ENCODE peak calls at places on chromosomes 5 and 9, in eight cellular contexts. G, P, B, Q, V, X, W and E are unnamed samples.
A peak's percentile ranks its signal among the peaks of the same experiment; 100 is the strongest.

GRCh38 chr5:65037845-65038815 is 269.4 kb downstream of the CWC27 start:
- DNase-seq in G (no peak), P (no peak), B (no peak), Q (no peak), V (peak; percentile 41), X (no peak), W (no peak), E (no peak)

GRCh38 chr9:113298924-113299770 is 4.0 kb downstream of the RNF183 start:
- DNase-seq in G (no peak), P (no peak), B (no peak), Q (no peak), V (no peak), X (no peak), W (no peak), E (no peak)

GRCh38 chr5:72434781-72435437 is 72.3 kb downstream of the ZNF366 start:
- DNase-seq in G (no peak), P (no peak), B (no peak), Q (no peak), V (no peak), X (no peak), W (no peak), E (no peak)

GRCh38 chr9:33952066-33952465 is 96.6 kb downstream of the UBAP2 start:
- DNase-seq in G (no peak), P (no peak), B (no peak), Q (no peak), V (no peak), X (no peak), W (no peak), E (no peak)

GRCh38 chr9:38110476-38110875 is 41.4 kb upstream of the SHB start:
- DNase-seq in G (no peak), P (no peak), B (peak; percentile 7), Q (no peak), V (no peak), X (no peak), W (no peak), E (no peak)

GRCh38 chr5:128494516-128494915 is 43.5 kb downstream of the FBN2 start:
- DNase-seq in G (no peak), P (no peak), B (no peak), Q (no peak), V (no peak), X (peak; percentile 1), W (no peak), E (no peak)

GRCh38 chr9:86135374-86135773 is 36.0 kb upstream of the GOLM1 start:
- DNase-seq in G (no peak), P (no peak), B (peak; percentile 55), Q (no peak), V (no peak), X (no peak), W (no peak), E (no peak)

GRCh38 chr5:73820321-73820720 is 194.3 kb downstream of the ARHGEF28 start:
- DNase-seq in G (no peak), P (no peak), B (no peak), Q (no peak), V (no peak), X (no peak), W (no peak), E (no peak)

GRCh38 chr9:26261503-26262330 is 583.5 kb upstream of the TUSC1 start:
- DNase-seq in G (no peak), P (no peak), B (no peak), Q (no peak), V (no peak), X (no peak), W (no peak), E (no peak)

DNA sequence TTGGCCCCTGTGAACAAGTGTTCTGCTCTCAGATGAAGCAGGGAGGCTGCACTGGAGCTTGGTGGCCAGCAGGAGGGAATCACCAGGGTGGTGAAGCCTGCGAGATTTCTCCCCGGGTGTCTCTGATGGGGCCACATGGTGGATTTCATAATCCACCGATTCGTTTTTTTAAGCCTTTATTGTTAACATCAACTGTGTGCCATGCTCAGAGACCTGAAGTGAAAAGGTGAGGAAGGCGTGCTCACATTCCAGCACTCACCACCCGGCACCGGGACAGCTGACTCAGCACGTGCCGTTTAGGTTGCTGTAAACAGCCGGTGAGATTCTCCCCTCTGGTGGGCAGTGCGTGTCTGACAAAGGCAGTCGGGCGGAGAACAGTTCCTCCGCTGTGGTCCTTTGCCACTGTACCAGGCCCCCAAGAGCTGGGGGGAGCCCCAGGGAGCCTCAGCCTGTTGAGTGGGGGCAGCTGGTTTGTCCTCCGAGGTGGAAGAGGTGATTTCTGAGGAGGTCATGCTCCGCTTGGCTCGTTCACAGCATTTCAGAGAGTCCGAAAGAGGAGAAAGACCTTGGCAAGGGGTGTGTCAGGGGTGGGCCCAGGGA is 12.7 kb upstream of the AHRR start:
- DNase-seq in G (no peak), P (no peak), B (peak; percentile 62), Q (no peak), V (peak; percentile 47), X (peak; percentile 39), W (no peak), E (peak; percentile 89)
- TF ChIP-seq CTCF in G (no peak), P (no peak), B (peak; percentile 32), Q (no peak), V (no peak), X (peak; percentile 16), W (no peak), E (peak; percentile 50)

DNA sequence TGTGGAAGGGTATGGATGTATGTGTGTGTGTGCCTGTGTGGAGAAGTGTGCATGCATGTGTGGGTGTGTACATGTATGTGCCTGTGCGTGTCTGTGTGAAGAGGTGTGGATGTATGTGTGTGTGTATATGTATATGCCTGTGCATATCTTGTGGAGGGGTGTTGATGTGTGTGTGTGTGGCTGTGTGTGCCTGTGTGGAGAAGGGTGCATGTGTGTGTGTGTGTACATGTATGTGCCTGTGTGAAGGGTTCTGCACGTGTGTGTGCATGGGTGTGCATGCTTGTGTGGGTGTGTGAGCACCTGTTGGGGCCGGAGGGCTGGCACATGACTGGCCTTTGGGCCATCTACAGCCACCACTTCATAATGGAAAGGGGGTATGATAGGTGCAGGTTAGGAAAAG is 291.4 kb downstream of the IRX2 start:
- DNase-seq in G (no peak), P (no peak), B (no peak), Q (no peak), V (no peak), X (no peak), W (no peak), E (no peak)
- H3K9me3 ChIP-seq in G (no peaks in the 10 kb centered on the region), P (no peaks in the 10 kb centered on the region), B (no peaks in the 10 kb centered on the region), Q (no peaks in the 10 kb centered on the region), V (no peaks in the 10 kb centered on the region), X (no peaks in the 10 kb centered on the region), W (no peaks in the 10 kb centered on the region), E (peaks cover 3% of the 10 kb centered on the region)

DNA sequence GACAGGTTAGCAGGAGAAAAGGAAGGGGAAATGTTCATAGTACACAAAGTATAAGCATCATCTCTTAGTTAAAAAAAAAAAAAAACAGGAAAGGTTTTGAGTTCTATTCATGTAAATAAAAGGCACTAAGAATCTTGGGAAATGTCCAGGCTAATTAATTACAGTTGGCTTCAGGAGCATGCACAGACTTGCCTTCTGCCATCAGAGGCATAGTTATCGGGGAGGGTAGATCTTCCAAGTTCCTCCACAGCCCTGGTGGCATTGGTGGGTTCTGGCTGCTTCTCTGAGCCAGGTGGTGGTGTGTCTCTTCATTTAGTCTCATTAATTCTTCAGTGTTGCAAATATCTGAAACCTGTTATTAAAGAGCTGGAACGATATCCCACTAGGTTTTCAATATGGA is 85.2 kb downstream of the TMEM252 start:
- DNase-seq in G (no peak), P (no peak), B (no peak), Q (no peak), V (no peak), X (no peak), W (no peak), E (no peak)
- H3K27ac ChIP-seq in G (no peak overlapping the region), P (no peak overlapping the region), B (peak overlapping the region; percentile 54), Q (no peak overlapping the region), V (peak overlapping the region; percentile 5), X (no peak overlapping the region), W (no peak overlapping the region), E (no peak overlapping the region)

GRCh38 chr5:196350-196749 is 5.1 kb downstream of the LRRC14B start:
- DNase-seq in G (no peak), P (peak; percentile 9), B (no peak), Q (no peak), V (no peak), X (no peak), W (no peak), E (no peak)

GRCh38 chr5:194603-195209 is 3.4 kb downstream of the LRRC14B start:
- DNase-seq in G (no peak), P (no peak), B (no peak), Q (peak; percentile 51), V (no peak), X (no peak), W (no peak), E (no peak)

GRCh38 chr5:192970-193831 is 1.9 kb downstream of the LRRC14B start:
- DNase-seq in G (no peak), P (no peak), B (no peak), Q (peak; percentile 63), V (no peak), X (no peak), W (no peak), E (no peak)

GRCh38 chr5:194102-194501 is 2.8 kb downstream of the LRRC14B start:
- DNase-seq in G (no peak), P (no peak), B (no peak), Q (peak; percentile 59), V (peak; percentile 87), X (no peak), W (no peak), E (no peak)

DNA sequence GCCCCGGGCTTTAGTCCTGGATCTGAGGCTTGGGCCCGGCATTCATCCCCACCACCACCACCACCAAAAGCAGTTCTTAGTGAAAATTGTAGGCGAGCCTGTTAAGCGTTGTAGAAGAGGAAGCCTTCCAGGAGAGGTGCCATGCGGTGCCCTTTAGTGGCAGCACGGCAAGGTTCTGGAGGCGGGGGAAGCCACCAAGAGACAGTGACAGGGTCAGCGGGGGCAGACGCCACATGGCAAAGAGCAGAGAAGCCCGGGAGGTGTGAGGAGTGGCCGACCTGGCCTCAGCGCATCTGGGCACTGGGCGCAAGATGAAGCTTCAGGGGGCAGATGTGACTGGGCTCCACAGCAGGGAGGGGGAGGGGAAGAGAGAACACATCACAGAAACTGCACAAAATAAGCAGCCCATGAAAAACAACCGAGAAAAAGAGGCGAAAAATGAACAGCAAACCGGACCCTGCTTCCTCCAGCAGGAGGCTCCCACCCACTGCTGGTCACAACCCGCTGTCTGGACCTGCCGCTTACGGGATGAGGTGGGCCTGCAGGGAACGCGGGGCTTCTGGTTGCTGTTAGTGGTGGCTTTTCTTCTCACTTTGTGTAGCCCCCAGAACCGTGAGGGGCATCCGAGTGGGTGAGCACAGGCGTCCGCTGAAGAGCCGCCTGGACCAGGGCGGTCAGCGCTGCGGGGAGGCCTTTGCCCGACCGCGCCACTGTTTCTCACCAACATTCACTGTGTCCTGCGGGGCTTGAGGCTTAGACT is 4.3 kb downstream of the LRRC14B start:
- DNase-seq in G (no peak), P (peak; percentile 32), B (no peak), Q (peak; percentile 55), V (peak; percentile 32), X (no peak), W (no peak), E (no peak)
- TF ChIP-seq CTCF in G (no peak), P (no peak), B (no peak), Q (no peak), V (no peak), X (no peak), W (no peak), E (no peak)

GRCh38 chr5:42952575-42952974 is 87.5 kb downstream of the ANXA2R start:
- DNase-seq in G (no peak), P (no peak), B (no peak), Q (no peak), V (no peak), X (no peak), W (no peak), E (no peak)
- H3K9me3 ChIP-seq in G (no peaks in the 10 kb centered on the region), P (peaks cover 7% of the 10 kb centered on the region), B (no peaks in the 10 kb centered on the region), Q (no peaks in the 10 kb centered on the region), V (peaks cover 29% of the 10 kb centered on the region), X (no peaks in the 10 kb centered on the region), W (no peaks in the 10 kb centered on the region), E (peaks cover 32% of the 10 kb centered on the region)